ENCODE peak calls at places on chromosome 7, in ten cellular contexts. One of them, this sample, is unnamed.

GRCh38 chr7:1086588-1087461 is 1.1 kb upstream of the GPER1 start:
- DNase-seq in RPMI8226: peak
- DNase-seq in right atrium auricular region: peak
- DNase-seq in HFF-Myc: no peak
- DNase-seq in fibroblast of the aortic adventitia: peak
- DNase-seq in GF-D8: peak
- DNase-seq in HEK293T: peak
- DNase-seq in A172: peak
- DNase-seq in NCI-H2029 treated with DMSO at 0.1 percent for 48 hours: no peak
- DNase-seq in activated CD4-positive, alpha-beta T cell treated with anti-CD3 and anti-CD28 coated beads, Interleukin-2, amount 10 ng/mL, durations not matched to agents 7 days and 5 days: peak
- DNase-seq in this sample: peak

GRCh38 chr7:157072361-157072760 is 61.9 kb upstream of the MNX1 start:
- DNase-seq in RPMI8226: no peak
- DNase-seq in right atrium auricular region: no peak
- DNase-seq in HFF-Myc: no peak
- DNase-seq in fibroblast of the aortic adventitia: no peak
- DNase-seq in GF-D8: no peak
- DNase-seq in HEK293T: no peak
- DNase-seq in A172: no peak
- DNase-seq in NCI-H2029 treated with DMSO at 0.1 percent for 48 hours: no peak
- DNase-seq in activated CD4-positive, alpha-beta T cell treated with anti-CD3 and anti-CD28 coated beads, Interleukin-2, amount 10 ng/mL, durations not matched to agents 7 days and 5 days: no peak
- DNase-seq in this sample: no peak

GRCh38 chr7:33039905-33040292 is 22.7 kb downstream of the NT5C3A start:
- DNase-seq in RPMI8226: no peak
- DNase-seq in right atrium auricular region: no peak
- DNase-seq in HFF-Myc: no peak
- DNase-seq in fibroblast of the aortic adventitia: no peak
- DNase-seq in GF-D8: no peak
- DNase-seq in HEK293T: no peak
- DNase-seq in A172: no peak
- DNase-seq in NCI-H2029 treated with DMSO at 0.1 percent for 48 hours: no peak
- DNase-seq in activated CD4-positive, alpha-beta T cell treated with anti-CD3 and anti-CD28 coated beads, Interleukin-2, amount 10 ng/mL, durations not matched to agents 7 days and 5 days: no peak
- DNase-seq in this sample: peak

GRCh38 chr7:50339990-50340500 is 35.5 kb downstream of the IKZF1 start:
- DNase-seq in RPMI8226: no peak
- DNase-seq in right atrium auricular region: no peak
- DNase-seq in HFF-Myc: no peak
- DNase-seq in fibroblast of the aortic adventitia: no peak
- DNase-seq in GF-D8: peak
- DNase-seq in HEK293T: no peak
- DNase-seq in A172: no peak
- DNase-seq in NCI-H2029 treated with DMSO at 0.1 percent for 48 hours: no peak
- DNase-seq in activated CD4-positive, alpha-beta T cell treated with anti-CD3 and anti-CD28 coated beads, Interleukin-2, amount 10 ng/mL, durations not matched to agents 7 days and 5 days: peak
- DNase-seq in this sample: no peak

GRCh38 chr7:80095545-80095944 is 39.1 kb upstream of the GNAI1 start:
- DNase-seq in RPMI8226: peak
- DNase-seq in right atrium auricular region: no peak
- DNase-seq in HFF-Myc: no peak
- DNase-seq in fibroblast of the aortic adventitia: peak
- DNase-seq in GF-D8: no peak
- DNase-seq in HEK293T: no peak
- DNase-seq in A172: peak
- DNase-seq in NCI-H2029 treated with DMSO at 0.1 percent for 48 hours: no peak
- DNase-seq in activated CD4-positive, alpha-beta T cell treated with anti-CD3 and anti-CD28 coated beads, Interleukin-2, amount 10 ng/mL, durations not matched to agents 7 days and 5 days: no peak
- DNase-seq in this sample: peak

GRCh38 chr7:115585015-115585655 is 445.4 kb downstream of the TFEC start:
- DNase-seq in RPMI8226: no peak
- DNase-seq in right atrium auricular region: no peak
- DNase-seq in HFF-Myc: no peak
- DNase-seq in fibroblast of the aortic adventitia: no peak
- DNase-seq in GF-D8: no peak
- DNase-seq in HEK293T: no peak
- DNase-seq in A172: no peak
- DNase-seq in NCI-H2029 treated with DMSO at 0.1 percent for 48 hours: no peak
- DNase-seq in activated CD4-positive, alpha-beta T cell treated with anti-CD3 and anti-CD28 coated beads, Interleukin-2, amount 10 ng/mL, durations not matched to agents 7 days and 5 days: no peak
- DNase-seq in this sample: no peak

GRCh38 chr7:23618241-23618640 is 21.1 kb downstream of the CCDC126 start:
- DNase-seq in RPMI8226: no peak
- DNase-seq in right atrium auricular region: no peak
- DNase-seq in HFF-Myc: no peak
- DNase-seq in fibroblast of the aortic adventitia: no peak
- DNase-seq in GF-D8: no peak
- DNase-seq in HEK293T: no peak
- DNase-seq in A172: peak
- DNase-seq in NCI-H2029 treated with DMSO at 0.1 percent for 48 hours: no peak
- DNase-seq in activated CD4-positive, alpha-beta T cell treated with anti-CD3 and anti-CD28 coated beads, Interleukin-2, amount 10 ng/mL, durations not matched to agents 7 days and 5 days: no peak
- DNase-seq in this sample: peak

GRCh38 chr7:82405291-82405690 is 38.3 kb downstream of the CACNA2D1 start:
- DNase-seq in RPMI8226: no peak
- DNase-seq in right atrium auricular region: no peak
- DNase-seq in HFF-Myc: no peak
- DNase-seq in fibroblast of the aortic adventitia: no peak
- DNase-seq in GF-D8: no peak
- DNase-seq in HEK293T: no peak
- DNase-seq in A172: no peak
- DNase-seq in NCI-H2029 treated with DMSO at 0.1 percent for 48 hours: no peak
- DNase-seq in activated CD4-positive, alpha-beta T cell treated with anti-CD3 and anti-CD28 coated beads, Interleukin-2, amount 10 ng/mL, durations not matched to agents 7 days and 5 days: no peak
- DNase-seq in this sample: no peak

GRCh38 chr7:18408461-18408860 is 87.1 kb upstream of the HDAC9 start:
- DNase-seq in RPMI8226: no peak
- DNase-seq in right atrium auricular region: no peak
- DNase-seq in HFF-Myc: no peak
- DNase-seq in fibroblast of the aortic adventitia: peak
- DNase-seq in GF-D8: no peak
- DNase-seq in HEK293T: no peak
- DNase-seq in A172: peak
- DNase-seq in NCI-H2029 treated with DMSO at 0.1 percent for 48 hours: no peak
- DNase-seq in activated CD4-positive, alpha-beta T cell treated with anti-CD3 and anti-CD28 coated beads, Interleukin-2, amount 10 ng/mL, durations not matched to agents 7 days and 5 days: no peak
- DNase-seq in this sample: peak

GRCh38 chr7:23467731-23468720 is 2.3 kb downstream of the IGF2BP3 start:
- DNase-seq in RPMI8226: peak
- DNase-seq in right atrium auricular region: no peak
- DNase-seq in HFF-Myc: no peak
- DNase-seq in fibroblast of the aortic adventitia: peak
- DNase-seq in GF-D8: no peak
- DNase-seq in HEK293T: peak
- DNase-seq in A172: peak
- DNase-seq in NCI-H2029 treated with DMSO at 0.1 percent for 48 hours: no peak
- DNase-seq in activated CD4-positive, alpha-beta T cell treated with anti-CD3 and anti-CD28 coated beads, Interleukin-2, amount 10 ng/mL, durations not matched to agents 7 days and 5 days: peak
- DNase-seq in this sample: peak

GRCh38 chr7:30183712-30184372 is 49.1 kb downstream of the MTURN start:
- DNase-seq in RPMI8226: no peak
- DNase-seq in right atrium auricular region: no peak
- DNase-seq in HFF-Myc: no peak
- DNase-seq in fibroblast of the aortic adventitia: no peak
- DNase-seq in GF-D8: no peak
- DNase-seq in HEK293T: no peak
- DNase-seq in A172: no peak
- DNase-seq in NCI-H2029 treated with DMSO at 0.1 percent for 48 hours: no peak
- DNase-seq in activated CD4-positive, alpha-beta T cell treated with anti-CD3 and anti-CD28 coated beads, Interleukin-2, amount 10 ng/mL, durations not matched to agents 7 days and 5 days: no peak
- DNase-seq in this sample: no peak